ENCODE peak calls at places on chromosome 21, in ten cellular contexts. E, W, X, D, P, G, R, F, J and S are unnamed samples.

GRCh38 chr21:23438081-23438480 is 2169.2 kb downstream of the MRPL39 start:
- DNase-seq in G (no peak), F (no peak), D (no peak), W (no peak), J (no peak), E (no peak), X (no peak), P (no peak), R (no peak), S (no peak)

GRCh38 chr21:32565856-32566465 is 19.4 kb downstream of the TCP10L start:
- DNase-seq in P (no peak), D (no peak), R (no peak), J (no peak), X (no peak), W (no peak), F (no peak), G (no peak), E (no peak), S (no peak)

GRCh38 chr21:26850116-26850643 is 5.0 kb upstream of the ADAMTS1 start:
- DNase-seq in F (no peak), J (no peak), W (no peak), G (no peak), P (peak), E (peak), D (no peak), X (no peak), R (no peak), S (no peak)

GRCh38 chr21:26167593-26167992 is 3.0 kb downstream of the APP start:
- DNase-seq in P (no peak), E (no peak), R (no peak), G (no peak), J (no peak), X (no peak), D (no peak), W (no peak), F (no peak), S (no peak)

GRCh38 chr21:44006017-44006624 is 6.0 kb upstream of the TRAPPC10 start:
- DNase-seq in F (no peak), X (peak), E (peak), R (peak), D (peak), P (no peak), W (no peak), J (no peak), G (peak), S (no peak)

GRCh38 chr21:36194024-36194423 is 37.4 kb downstream of the DOP1B start:
- DNase-seq in P (no peak), F (no peak), W (no peak), X (no peak), R (no peak), J (no peak), E (no peak), G (no peak), D (no peak), S (no peak)

GRCh38 chr21:21247441-21247840 is 249.2 kb downstream of the NCAM2 start:
- DNase-seq in X (no peak), W (no peak), J (no peak), R (no peak), E (no peak), D (no peak), F (no peak), P (no peak), G (no peak), S (no peak)

GRCh38 chr21:31363720-31364119 is 19.7 kb upstream of the TIAM1 start:
- DNase-seq in R (no peak), F (peak), W (peak), X (no peak), E (peak), G (no peak), J (no peak), P (no peak), D (no peak), S (no peak)

GRCh38 chr21:45510466-45510955 is 31.7 kb downstream of the SLC19A1 start:
- DNase-seq in R (peak), F (no peak), P (no peak), E (no peak), D (no peak), X (no peak), G (no peak), W (no peak), J (no peak), S (no peak)

GRCh38 chr21:38440746-38441145 is 57.5 kb downstream of the ERG start:
- DNase-seq in R (no peak), E (peak), W (no peak), D (peak), J (no peak), P (no peak), F (no peak), X (peak), G (no peak), S (no peak)

GRCh38 chr21:44862869-44863685 is 10.4 kb downstream of the PTTG1IP start:
- DNase-seq in G (no peak), E (no peak), R (no peak), J (no peak), F (no peak), X (no peak), D (no peak), W (no peak), P (no peak), S (no peak)

GRCh38 chr21:45767071-45768006 is 123.8 kb downstream of the PCBP3 start:
- DNase-seq in W (no peak), R (no peak), X (no peak), J (no peak), D (no peak), E (peak), G (no peak), P (no peak), F (no peak), S (no peak)

GRCh38 chr21:35637431-35637830 is 422.9 kb downstream of the SETD4 start:
- DNase-seq in J (peak), G (peak), D (no peak), P (no peak), R (peak), X (no peak), E (peak), F (no peak), W (no peak), S (no peak)

GRCh38 chr21:45079351-45079750 is 5.0 kb downstream of the ADARB1 start:
- DNase-seq in D (no peak), E (no peak), W (no peak), P (no peak), J (no peak), F (no peak), G (no peak), X (no peak), R (no peak), S (no peak)

GRCh38 chr21:14901482-14901958 is 163.3 kb downstream of the NRIP1 start:
- DNase-seq in P (no peak), F (no peak), D (no peak), X (peak), R (no peak), G (no peak), E (peak), W (no peak), J (no peak), S (no peak)

GRCh38 chr21:42988234-42988965 is 14.0 kb downstream of the PKNOX1 start:
- DNase-seq in J (no peak), X (no peak), W (no peak), P (no peak), E (no peak), R (no peak), D (no peak), G (no peak), F (no peak), S (no peak)

GRCh38 chr21:45992311-45993209 is 11.0 kb downstream of the COL6A1 start:
- DNase-seq in R (peak), D (no peak), X (no peak), E (no peak), F (peak), J (no peak), G (no peak), P (no peak), W (no peak), S (no peak)

GRCh38 chr21:43355196-43355924 is 71.6 kb downstream of the SIK1 start:
- DNase-seq in J (no peak), G (no peak), X (no peak), R (no peak), F (no peak), W (no peak), D (no peak), E (no peak), P (no peak), S (no peak)

GRCh38 chr21:33230518-33231324 is 983 bp downstream of the IFNAR2 start:
- DNase-seq in R (peak), G (no peak), P (no peak), D (peak), E (peak), J (peak), F (peak), W (peak), X (peak), S (no peak)

GRCh38 chr21:31713973-31714740 is 17.8 kb downstream of the SCAF4 start:
- DNase-seq in E (peak), P (no peak), D (no peak), G (no peak), X (no peak), F (no peak), J (no peak), R (no peak), W (no peak), S (no peak)

GRCh38 chr21:40318371-40318770 is 451.1 kb downstream of the PCP4 start:
- DNase-seq in E (no peak), G (no peak), W (no peak), D (no peak), J (no peak), F (no peak), X (no peak), R (no peak), P (no peak), S (no peak)

GRCh38 chr21:36589352-36589971 is 109.5 kb upstream of the SIM2 start:
- DNase-seq in E (peak), F (peak), W (peak), X (no peak), P (no peak), G (no peak), J (no peak), R (peak), D (peak), S (peak)

GRCh38 chr21:39670741-39671140 is 58.0 kb downstream of the B3GALT5 start:
- DNase-seq in D (no peak), E (no peak), F (no peak), G (no peak), X (no peak), J (no peak), W (no peak), P (no peak), R (no peak), S (no peak)

GRCh38 chr21:33655591-33656221 is 13.4 kb downstream of the ITSN1 start:
- DNase-seq in G (no peak), W (no peak), X (peak), R (no peak), E (peak), F (no peak), P (no peak), D (peak), J (no peak), S (no peak)